ENCODE peak calls at places on chromosomes 7 and 10, in nine cellular contexts. One of them, this sample, is unnamed.

GRCh38 chr7:20240080-20240926 is 23.1 kb upstream of the MACC1 start:
- DNase-seq in MM.1S: no peak
- DNase-seq in testis: no peak
- DNase-seq in upper lobe of right lung: no peak
- DNase-seq in cardiac muscle cell: no peak
- DNase-seq in HL-60: no peak
- DNase-seq in brain microvascular endothelial cell: no peak
- DNase-seq in CD4-positive, alpha-beta memory T cell: no peak
- DNase-seq in naive thymus-derived CD4-positive, alpha-beta T cell: no peak
- DNase-seq in this sample: no peak

GRCh38 chr7:18927134-18927533 is 190.3 kb downstream of the TWIST1 start:
- DNase-seq in naive thymus-derived CD4-positive, alpha-beta T cell: no peak
- DNase-seq in CD4-positive, alpha-beta memory T cell: no peak
- DNase-seq in testis: no peak
- DNase-seq in upper lobe of right lung: no peak
- DNase-seq in MM.1S: no peak
- DNase-seq in cardiac muscle cell: no peak
- DNase-seq in HL-60: no peak
- DNase-seq in brain microvascular endothelial cell: peak; percentile 8
- DNase-seq in this sample: no peak

GRCh38 chr10:106765355-106765754 is 399.2 kb downstream of the SORCS1 start:
- DNase-seq in MM.1S: no peak
- DNase-seq in upper lobe of right lung: no peak
- DNase-seq in cardiac muscle cell: no peak
- DNase-seq in brain microvascular endothelial cell: no peak
- DNase-seq in testis: no peak
- DNase-seq in HL-60: no peak
- DNase-seq in naive thymus-derived CD4-positive, alpha-beta T cell: no peak
- DNase-seq in CD4-positive, alpha-beta memory T cell: no peak
- DNase-seq in this sample: no peak

GRCh38 chr7:101901661-101902491 is 84.5 kb downstream of the CUX1 start:
- DNase-seq in MM.1S: no peak
- DNase-seq in brain microvascular endothelial cell: no peak
- DNase-seq in testis: no peak
- DNase-seq in naive thymus-derived CD4-positive, alpha-beta T cell: no peak
- DNase-seq in HL-60: no peak
- DNase-seq in cardiac muscle cell: peak; percentile 33
- DNase-seq in CD4-positive, alpha-beta memory T cell: no peak
- DNase-seq in upper lobe of right lung: no peak
- DNase-seq in this sample: no peak

GRCh38 chr7:37435156-37435555 is 13.5 kb downstream of the ELMO1 start:
- DNase-seq in cardiac muscle cell: no peak
- DNase-seq in naive thymus-derived CD4-positive, alpha-beta T cell: no peak
- DNase-seq in HL-60: no peak
- DNase-seq in MM.1S: no peak
- DNase-seq in CD4-positive, alpha-beta memory T cell: no peak
- DNase-seq in brain microvascular endothelial cell: no peak
- DNase-seq in upper lobe of right lung: no peak
- DNase-seq in testis: no peak
- DNase-seq in this sample: no peak

GRCh38 chr10:22874189-22874854 is 53.5 kb upstream of the ARMC3 start:
- DNase-seq in MM.1S: no peak
- DNase-seq in CD4-positive, alpha-beta memory T cell: no peak
- DNase-seq in testis: no peak
- DNase-seq in cardiac muscle cell: no peak
- DNase-seq in brain microvascular endothelial cell: no peak
- DNase-seq in upper lobe of right lung: no peak
- DNase-seq in HL-60: no peak
- DNase-seq in naive thymus-derived CD4-positive, alpha-beta T cell: no peak
- DNase-seq in this sample: no peak

GRCh38 chr10:132858121-132859081 is 72.5 kb upstream of the NKX6-2 start:
- DNase-seq in cardiac muscle cell: no peak
- DNase-seq in upper lobe of right lung: peak; percentile 54
- DNase-seq in naive thymus-derived CD4-positive, alpha-beta T cell: no peak
- DNase-seq in testis: no peak
- DNase-seq in brain microvascular endothelial cell: no peak
- DNase-seq in HL-60: no peak
- DNase-seq in MM.1S: no peak
- DNase-seq in CD4-positive, alpha-beta memory T cell: no peak
- DNase-seq in this sample: no peak

GRCh38 chr10:1643161-1643910 is 94.0 kb downstream of the ADARB2 start:
- DNase-seq in testis: peak; percentile 31
- DNase-seq in upper lobe of right lung: no peak
- DNase-seq in HL-60: no peak
- DNase-seq in brain microvascular endothelial cell: no peak
- DNase-seq in naive thymus-derived CD4-positive, alpha-beta T cell: no peak
- DNase-seq in CD4-positive, alpha-beta memory T cell: no peak
- DNase-seq in cardiac muscle cell: no peak
- DNase-seq in MM.1S: peak; percentile 12
- DNase-seq in this sample: no peak

GRCh38 chr10:126500866-126501265 is 112.6 kb upstream of the ADAM12 start:
- DNase-seq in CD4-positive, alpha-beta memory T cell: no peak
- DNase-seq in cardiac muscle cell: peak; percentile 27
- DNase-seq in HL-60: no peak
- DNase-seq in naive thymus-derived CD4-positive, alpha-beta T cell: no peak
- DNase-seq in testis: no peak
- DNase-seq in brain microvascular endothelial cell: peak; percentile 35
- DNase-seq in MM.1S: peak; percentile 9
- DNase-seq in upper lobe of right lung: no peak
- DNase-seq in this sample: no peak

GRCh38 chr7:23971031-23971430 is 261.0 kb downstream of the STK31 start:
- DNase-seq in testis: no peak
- DNase-seq in HL-60: no peak
- DNase-seq in naive thymus-derived CD4-positive, alpha-beta T cell: no peak
- DNase-seq in brain microvascular endothelial cell: no peak
- DNase-seq in cardiac muscle cell: no peak
- DNase-seq in upper lobe of right lung: no peak
- DNase-seq in MM.1S: no peak
- DNase-seq in CD4-positive, alpha-beta memory T cell: no peak
- DNase-seq in this sample: no peak

GRCh38 chr7:64541438-64542359 is 21.2 kb downstream of the ZNF680 start:
- DNase-seq in cardiac muscle cell: peak; percentile 83
- DNase-seq in testis: no peak
- DNase-seq in upper lobe of right lung: no peak
- DNase-seq in brain microvascular endothelial cell: peak; percentile 88
- DNase-seq in HL-60: no peak
- DNase-seq in naive thymus-derived CD4-positive, alpha-beta T cell: no peak
- DNase-seq in MM.1S: no peak
- DNase-seq in CD4-positive, alpha-beta memory T cell: no peak
- DNase-seq in this sample: no peak

GRCh38 chr7:158655507-158655906 is 49.1 kb downstream of the NCAPG2 start:
- DNase-seq in naive thymus-derived CD4-positive, alpha-beta T cell: no peak
- DNase-seq in brain microvascular endothelial cell: no peak
- DNase-seq in cardiac muscle cell: no peak
- DNase-seq in HL-60: no peak
- DNase-seq in testis: no peak
- DNase-seq in MM.1S: no peak
- DNase-seq in upper lobe of right lung: no peak
- DNase-seq in CD4-positive, alpha-beta memory T cell: no peak
- DNase-seq in this sample: no peak

GRCh38 chr7:96921771-96922170 is 83.6 kb upstream of the DLX6 start:
- DNase-seq in brain microvascular endothelial cell: no peak
- DNase-seq in cardiac muscle cell: no peak
- DNase-seq in upper lobe of right lung: no peak
- DNase-seq in testis: no peak
- DNase-seq in MM.1S: no peak
- DNase-seq in naive thymus-derived CD4-positive, alpha-beta T cell: no peak
- DNase-seq in CD4-positive, alpha-beta memory T cell: no peak
- DNase-seq in HL-60: no peak
- DNase-seq in this sample: no peak

GRCh38 chr10:3803295-3803883 is 18.4 kb upstream of the KLF6 start:
- DNase-seq in HL-60: peak; percentile 11
- DNase-seq in cardiac muscle cell: peak; percentile 46
- DNase-seq in upper lobe of right lung: no peak
- DNase-seq in CD4-positive, alpha-beta memory T cell: peak; percentile 22
- DNase-seq in naive thymus-derived CD4-positive, alpha-beta T cell: no peak
- DNase-seq in testis: no peak
- DNase-seq in MM.1S: no peak
- DNase-seq in brain microvascular endothelial cell: no peak
- DNase-seq in this sample: no peak

GRCh38 chr10:130767116-130767730 is 544.3 kb downstream of the TCERG1L start:
- DNase-seq in upper lobe of right lung: peak; percentile 48
- DNase-seq in HL-60: no peak
- DNase-seq in cardiac muscle cell: no peak
- DNase-seq in testis: no peak
- DNase-seq in MM.1S: no peak
- DNase-seq in naive thymus-derived CD4-positive, alpha-beta T cell: no peak
- DNase-seq in CD4-positive, alpha-beta memory T cell: no peak
- DNase-seq in brain microvascular endothelial cell: no peak
- DNase-seq in this sample: no peak

GRCh38 chr7:29853775-29854174 is 47.5 kb downstream of the WIPF3 start:
- DNase-seq in HL-60: no peak
- DNase-seq in upper lobe of right lung: no peak
- DNase-seq in testis: no peak
- DNase-seq in naive thymus-derived CD4-positive, alpha-beta T cell: no peak
- DNase-seq in cardiac muscle cell: no peak
- DNase-seq in brain microvascular endothelial cell: no peak
- DNase-seq in MM.1S: no peak
- DNase-seq in CD4-positive, alpha-beta memory T cell: no peak
- DNase-seq in this sample: no peak

GRCh38 chr7:107167483-107168232 is 1.1 kb upstream of the HBP1 start:
- DNase-seq in naive thymus-derived CD4-positive, alpha-beta T cell: no peak
- DNase-seq in upper lobe of right lung: no peak
- DNase-seq in CD4-positive, alpha-beta memory T cell: no peak
- DNase-seq in brain microvascular endothelial cell: peak; percentile 72
- DNase-seq in MM.1S: peak; percentile 79
- DNase-seq in testis: peak; percentile 77
- DNase-seq in cardiac muscle cell: peak; percentile 93
- DNase-seq in HL-60: peak; percentile 52
- DNase-seq in this sample: peak; percentile 63

GRCh38 chr7:139743967-139744767 is 33.6 kb downstream of the HIPK2 start:
- DNase-seq in HL-60: no peak
- DNase-seq in upper lobe of right lung: no peak
- DNase-seq in testis: no peak
- DNase-seq in brain microvascular endothelial cell: no peak
- DNase-seq in MM.1S: no peak
- DNase-seq in cardiac muscle cell: no peak
- DNase-seq in CD4-positive, alpha-beta memory T cell: no peak
- DNase-seq in naive thymus-derived CD4-positive, alpha-beta T cell: no peak
- DNase-seq in this sample: no peak
- H3K27ac ChIP-seq in HL-60: no peak overlapping the region
- H3K27ac ChIP-seq in upper lobe of right lung: no peak overlapping the region
- H3K27ac ChIP-seq in testis: no peak overlapping the region
- H3K27ac ChIP-seq in brain microvascular endothelial cell: no peak overlapping the region
- H3K27ac ChIP-seq in MM.1S: no peak overlapping the region
- H3K27ac ChIP-seq in cardiac muscle cell: no peak overlapping the region
- H3K27ac ChIP-seq in CD4-positive, alpha-beta memory T cell: no peak overlapping the region
- H3K27ac ChIP-seq in naive thymus-derived CD4-positive, alpha-beta T cell: no peak overlapping the region
- H3K27ac ChIP-seq in this sample: no peak overlapping the region

GRCh38 chr7:34362621-34363020 is 295.4 kb upstream of the NPSR1 start:
- DNase-seq in HL-60: no peak
- DNase-seq in testis: no peak
- DNase-seq in CD4-positive, alpha-beta memory T cell: no peak
- DNase-seq in naive thymus-derived CD4-positive, alpha-beta T cell: no peak
- DNase-seq in upper lobe of right lung: no peak
- DNase-seq in MM.1S: no peak
- DNase-seq in brain microvascular endothelial cell: no peak
- DNase-seq in cardiac muscle cell: no peak
- DNase-seq in this sample: no peak

GRCh38 chr7:34361663-34362250 is 296.3 kb upstream of the NPSR1 start:
- DNase-seq in testis: no peak
- DNase-seq in naive thymus-derived CD4-positive, alpha-beta T cell: no peak
- DNase-seq in upper lobe of right lung: no peak
- DNase-seq in cardiac muscle cell: no peak
- DNase-seq in CD4-positive, alpha-beta memory T cell: no peak
- DNase-seq in brain microvascular endothelial cell: no peak
- DNase-seq in MM.1S: no peak
- DNase-seq in HL-60: no peak
- DNase-seq in this sample: no peak

GRCh38 chr7:34365011-34365410 is 293.0 kb upstream of the NPSR1 start:
- DNase-seq in CD4-positive, alpha-beta memory T cell: no peak
- DNase-seq in MM.1S: no peak
- DNase-seq in brain microvascular endothelial cell: no peak
- DNase-seq in HL-60: no peak
- DNase-seq in testis: no peak
- DNase-seq in cardiac muscle cell: no peak
- DNase-seq in upper lobe of right lung: no peak
- DNase-seq in naive thymus-derived CD4-positive, alpha-beta T cell: no peak
- DNase-seq in this sample: no peak
- H3K27ac ChIP-seq in CD4-positive, alpha-beta memory T cell: no peak overlapping the region
- H3K27ac ChIP-seq in MM.1S: no peak overlapping the region
- H3K27ac ChIP-seq in brain microvascular endothelial cell: no peak overlapping the region
- H3K27ac ChIP-seq in HL-60: no peak overlapping the region
- H3K27ac ChIP-seq in testis: no peak overlapping the region
- H3K27ac ChIP-seq in cardiac muscle cell: no peak overlapping the region
- H3K27ac ChIP-seq in upper lobe of right lung: no peak overlapping the region
- H3K27ac ChIP-seq in naive thymus-derived CD4-positive, alpha-beta T cell: no peak overlapping the region
- H3K27ac ChIP-seq in this sample: no peak overlapping the region

GRCh38 chr10:70885931-70886903 is 2.1 kb downstream of the PCBD1 start:
- DNase-seq in MM.1S: no peak
- DNase-seq in HL-60: no peak
- DNase-seq in CD4-positive, alpha-beta memory T cell: no peak
- DNase-seq in upper lobe of right lung: peak; percentile 76
- DNase-seq in cardiac muscle cell: no peak
- DNase-seq in naive thymus-derived CD4-positive, alpha-beta T cell: no peak
- DNase-seq in brain microvascular endothelial cell: no peak
- DNase-seq in testis: no peak
- DNase-seq in this sample: no peak
- H3K27ac ChIP-seq in MM.1S: no peak overlapping the region
- H3K27ac ChIP-seq in HL-60: no peak overlapping the region
- H3K27ac ChIP-seq in CD4-positive, alpha-beta memory T cell: no peak overlapping the region
- H3K27ac ChIP-seq in upper lobe of right lung: no peak overlapping the region
- H3K27ac ChIP-seq in cardiac muscle cell: no peak overlapping the region
- H3K27ac ChIP-seq in naive thymus-derived CD4-positive, alpha-beta T cell: no peak overlapping the region
- H3K27ac ChIP-seq in brain microvascular endothelial cell: no peak overlapping the region
- H3K27ac ChIP-seq in testis: no peak overlapping the region
- H3K27ac ChIP-seq in this sample: no peak overlapping the region

GRCh38 chr10:76880931-76881330 is 756.7 kb downstream of the KCNMA1 start:
- DNase-seq in MM.1S: no peak
- DNase-seq in HL-60: no peak
- DNase-seq in naive thymus-derived CD4-positive, alpha-beta T cell: no peak
- DNase-seq in testis: no peak
- DNase-seq in upper lobe of right lung: no peak
- DNase-seq in cardiac muscle cell: no peak
- DNase-seq in CD4-positive, alpha-beta memory T cell: no peak
- DNase-seq in brain microvascular endothelial cell: no peak
- DNase-seq in this sample: no peak

GRCh38 chr10:76882245-76882644 is 755.4 kb downstream of the KCNMA1 start:
- DNase-seq in cardiac muscle cell: no peak
- DNase-seq in naive thymus-derived CD4-positive, alpha-beta T cell: no peak
- DNase-seq in upper lobe of right lung: no peak
- DNase-seq in CD4-positive, alpha-beta memory T cell: peak; percentile 0
- DNase-seq in testis: peak; percentile 42
- DNase-seq in brain microvascular endothelial cell: no peak
- DNase-seq in HL-60: peak; percentile 53
- DNase-seq in MM.1S: peak; percentile 39
- DNase-seq in this sample: no peak

GRCh38 chr10:76879116-76879706 is 758.4 kb downstream of the KCNMA1 start:
- DNase-seq in upper lobe of right lung: no peak
- DNase-seq in naive thymus-derived CD4-positive, alpha-beta T cell: no peak
- DNase-seq in HL-60: no peak
- DNase-seq in MM.1S: no peak
- DNase-seq in testis: no peak
- DNase-seq in CD4-positive, alpha-beta memory T cell: no peak
- DNase-seq in brain microvascular endothelial cell: no peak
- DNase-seq in cardiac muscle cell: no peak
- DNase-seq in this sample: no peak

GRCh38 chr10:76883596-76883995 is 754.0 kb downstream of the KCNMA1 start:
- DNase-seq in HL-60: no peak
- DNase-seq in CD4-positive, alpha-beta memory T cell: no peak
- DNase-seq in cardiac muscle cell: no peak
- DNase-seq in brain microvascular endothelial cell: no peak
- DNase-seq in MM.1S: no peak
- DNase-seq in upper lobe of right lung: no peak
- DNase-seq in testis: no peak
- DNase-seq in naive thymus-derived CD4-positive, alpha-beta T cell: no peak
- DNase-seq in this sample: no peak

GRCh38 chr10:76881477-76882220 is 756.0 kb downstream of the KCNMA1 start:
- DNase-seq in upper lobe of right lung: no peak
- DNase-seq in brain microvascular endothelial cell: no peak
- DNase-seq in cardiac muscle cell: no peak
- DNase-seq in CD4-positive, alpha-beta memory T cell: no peak
- DNase-seq in naive thymus-derived CD4-positive, alpha-beta T cell: no peak
- DNase-seq in MM.1S: peak; percentile 35
- DNase-seq in HL-60: no peak
- DNase-seq in testis: no peak
- DNase-seq in this sample: no peak
- H3K27ac ChIP-seq in upper lobe of right lung: no peak overlapping the region
- H3K27ac ChIP-seq in brain microvascular endothelial cell: no peak overlapping the region
- H3K27ac ChIP-seq in cardiac muscle cell: no peak overlapping the region
- H3K27ac ChIP-seq in CD4-positive, alpha-beta memory T cell: no peak overlapping the region
- H3K27ac ChIP-seq in naive thymus-derived CD4-positive, alpha-beta T cell: no peak overlapping the region
- H3K27ac ChIP-seq in MM.1S: peak overlapping the region; percentile 66
- H3K27ac ChIP-seq in HL-60: no peak overlapping the region
- H3K27ac ChIP-seq in testis: no peak overlapping the region
- H3K27ac ChIP-seq in this sample: no peak overlapping the region